ENCODE peak calls at places on chromosomes 6 and 20, in ten cellular contexts. W is HCT116, S is HFF-Myc, B is heart right ventricle, T is astrocyte of the spinal cord, C is esophagus muscularis mucosa, R is psoas muscle, N is spleen, Z is tibial artery, K is epithelial cell of esophagus. O is an unnamed sample.

GRCh38 chr20:33415948-33416347 is 14.6 kb upstream of the CDK5RAP1 start:
- DNase-seq in W (no peak), S (no peak), B (no peak), T (peak), C (no peak), R (peak), N (no peak), Z (peak), K (peak), O (peak)

GRCh38 chr20:3407426-3408250 is at the start of gene DNAAF9:
- DNase-seq in W (peak), S (peak), B (peak), T (peak), C (peak), R (peak), N (peak), Z (peak), K (peak), O (peak)

GRCh38 chr6:36984581-36985383 is 1.2 kb downstream of the MTCH1 start:
- DNase-seq in W (peak), S (peak), B (no peak), T (peak), C (no peak), R (peak), N (no peak), Z (peak), K (peak), O (peak)

GRCh38 chr20:47102629-47103028 is 208.0 kb downstream of the EYA2 start:
- DNase-seq in W (no peak), S (no peak), B (no peak), T (no peak), C (no peak), R (no peak), N (no peak), Z (no peak), K (no peak), O (peak)

GRCh38 chr20:3194617-3195280 is 9.7 kb downstream of the DDRGK1 start:
- DNase-seq in W (no peak), S (no peak), B (no peak), T (no peak), C (no peak), R (no peak), N (peak), Z (no peak), K (no peak), O (no peak)

GRCh38 chr6:39193201-39193791 is 36.0 kb downstream of the KCNK5 start:
- DNase-seq in W (no peak), S (no peak), B (no peak), T (no peak), C (no peak), R (no peak), N (no peak), Z (no peak), K (no peak), O (no peak)

GRCh38 chr20:64160536-64161495 is 3.4 kb upstream of the MYT1 start:
- DNase-seq in W (no peak), S (no peak), B (no peak), T (no peak), C (no peak), R (no peak), N (no peak), Z (no peak), K (no peak), O (no peak)

GRCh38 chr6:36685926-36686667 is 7.6 kb downstream of the CDKN1A start:
- DNase-seq in W (no peak), S (no peak), B (peak), T (no peak), C (no peak), R (peak), N (no peak), Z (peak), K (no peak), O (no peak)

GRCh38 chr20:19966840-19967239 is 50.3 kb upstream of the NAA20 start:
- DNase-seq in W (no peak), S (no peak), B (no peak), T (no peak), C (no peak), R (no peak), N (no peak), Z (no peak), K (no peak), O (no peak)

GRCh38 chr6:1619106-1619665 is 9.5 kb downstream of the FOXC1 start:
- DNase-seq in W (no peak), S (no peak), B (no peak), T (no peak), C (no peak), R (no peak), N (no peak), Z (no peak), K (no peak), O (no peak)

GRCh38 chr6:129140571-129140970 is 257.6 kb downstream of the LAMA2 start:
- DNase-seq in W (no peak), S (no peak), B (no peak), T (peak), C (no peak), R (no peak), N (no peak), Z (peak), K (no peak), O (peak)

GRCh38 chr6:154815938-154816820 is 83.0 kb downstream of the SCAF8 start:
- DNase-seq in W (no peak), S (no peak), B (no peak), T (peak), C (no peak), R (no peak), N (no peak), Z (no peak), K (no peak), O (peak)

GRCh38 chr6:90393232-90393884 is 96.7 kb upstream of the BACH2 start:
- DNase-seq in W (peak), S (peak), B (no peak), T (peak), C (no peak), R (peak), N (peak), Z (peak), K (peak), O (peak)

GRCh38 chr6:132215805-132216204 is 185.5 kb downstream of the MOXD1 start:
- DNase-seq in W (no peak), S (no peak), B (no peak), T (no peak), C (no peak), R (no peak), N (no peak), Z (no peak), K (no peak), O (peak)

GRCh38 chr6:136525586-136526195 is 24.5 kb downstream of the MAP7 start:
- DNase-seq in W (no peak), S (no peak), B (no peak), T (no peak), C (no peak), R (no peak), N (no peak), Z (no peak), K (peak), O (no peak)

GRCh38 chr6:73565767-73566485 is 45.1 kb upstream of the EEF1A1 start:
- DNase-seq in W (no peak), S (no peak), B (no peak), T (no peak), C (no peak), R (no peak), N (no peak), Z (no peak), K (no peak), O (no peak)

GRCh38 chr20:59055302-59055701 is 12.7 kb upstream of the PRELID3B start:
- DNase-seq in W (no peak), S (no peak), B (no peak), T (no peak), C (no peak), R (no peak), N (no peak), Z (no peak), K (peak), O (peak)

GRCh38 chr6:2993755-2994317 is 5.9 kb upstream of the NQO2 start:
- DNase-seq in W (no peak), S (no peak), B (no peak), T (no peak), C (no peak), R (no peak), N (no peak), Z (no peak), K (no peak), O (no peak)

GRCh38 chr6:90251295-90251992 is 45.2 kb downstream of the BACH2 start:
- DNase-seq in W (no peak), S (no peak), B (no peak), T (no peak), C (no peak), R (no peak), N (no peak), Z (no peak), K (peak), O (peak)

GRCh38 chr20:33561981-33562601 is 72.2 kb downstream of the CBFA2T2 start:
- DNase-seq in W (peak), S (peak), B (peak), T (peak), C (peak), R (peak), N (no peak), Z (peak), K (peak), O (peak)

GRCh38 chr20:62168061-62168460 is 14.8 kb upstream of the MTG2 start:
- DNase-seq in W (no peak), S (no peak), B (no peak), T (no peak), C (no peak), R (no peak), N (no peak), Z (no peak), K (no peak), O (no peak)

GRCh38 chr20:54694516-54694915 is 219.1 kb downstream of the DOK5 start:
- DNase-seq in W (no peak), S (no peak), B (no peak), T (no peak), C (no peak), R (no peak), N (no peak), Z (no peak), K (no peak), O (no peak)

GRCh38 chr20:56458227-56458821 is 10.1 kb upstream of the RTF2 start:
- DNase-seq in W (no peak), S (no peak), B (no peak), T (no peak), C (no peak), R (no peak), N (no peak), Z (no peak), K (no peak), O (no peak)

GRCh38 chr6:15066433-15067337 is 179.2 kb upstream of the JARID2 start:
- DNase-seq in W (no peak), S (peak), B (no peak), T (peak), C (no peak), R (peak), N (peak), Z (peak), K (peak), O (peak)

GRCh38 chr20:50187403-50188051 is 3.1 kb upstream of the CEBPB start:
- DNase-seq in W (no peak), S (no peak), B (peak), T (peak), C (no peak), R (no peak), N (peak), Z (no peak), K (peak), O (peak)

GRCh38 chr6:37897321-37897720 is 77.8 kb downstream of the ZFAND3 start:
- DNase-seq in W (peak), S (no peak), B (no peak), T (peak), C (no peak), R (no peak), N (no peak), Z (no peak), K (peak), O (peak)

GRCh38 chr20:1376007-1376406 is 16.8 kb downstream of the FKBP1A start:
- DNase-seq in W (no peak), S (no peak), B (no peak), T (no peak), C (no peak), R (no peak), N (no peak), Z (no peak), K (no peak), O (no peak)

GRCh38 chr20:1375515-1375914 is 17.3 kb downstream of the FKBP1A start:
- DNase-seq in W (no peak), S (no peak), B (no peak), T (peak), C (no peak), R (no peak), N (no peak), Z (no peak), K (no peak), O (peak)

GRCh38 chr20:1373614-1374013 is 19.2 kb downstream of the FKBP1A start:
- DNase-seq in W (no peak), S (no peak), B (no peak), T (no peak), C (peak), R (no peak), N (no peak), Z (no peak), K (no peak), O (no peak)

GRCh38 chr20:1373036-1373435 is 19.8 kb downstream of the FKBP1A start:
- DNase-seq in W (no peak), S (no peak), B (no peak), T (no peak), C (no peak), R (no peak), N (no peak), Z (no peak), K (no peak), O (no peak)

DNA sequence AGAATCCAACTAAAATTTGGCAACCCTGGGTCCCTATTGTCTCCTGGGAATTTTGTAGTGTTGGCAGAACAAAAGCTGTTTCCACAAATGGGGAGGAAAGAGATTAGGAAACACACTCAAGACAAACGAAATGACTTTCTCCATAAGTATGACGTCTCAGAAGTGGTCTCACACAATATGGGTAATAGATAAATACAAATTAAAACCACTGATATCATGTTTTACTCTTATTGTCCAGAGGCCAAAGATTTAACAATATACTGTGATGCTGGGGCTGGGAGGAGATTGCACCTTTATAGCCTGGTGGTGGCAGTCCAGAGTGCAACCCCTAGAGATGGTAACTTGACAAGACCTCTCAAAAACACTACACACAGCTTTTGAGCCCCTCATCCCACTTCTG is 18.6 kb downstream of the FKBP1A start:
- DNase-seq in W (no peak), S (no peak), B (no peak), T (no peak), C (peak), R (no peak), N (no peak), Z (no peak), K (no peak), O (no peak)
- TF ChIP-seq CTCF in W (no peak), S (no peak), B (peak), T (no peak), C (peak), R (peak), N (no peak), Z (no peak), K (peak), O (no peak)

GRCh38 chr6:97094376-97094775 is 169.8 kb downstream of the KLHL32 start:
- DNase-seq in W (no peak), S (no peak), B (no peak), T (no peak), C (no peak), R (no peak), N (no peak), Z (no peak), K (peak), O (no peak)

GRCh38 chr6:97097068-97098047 is 172.8 kb downstream of the KLHL32 start:
- DNase-seq in W (no peak), S (no peak), B (no peak), T (no peak), C (no peak), R (no peak), N (no peak), Z (no peak), K (no peak), O (no peak)

DNA sequence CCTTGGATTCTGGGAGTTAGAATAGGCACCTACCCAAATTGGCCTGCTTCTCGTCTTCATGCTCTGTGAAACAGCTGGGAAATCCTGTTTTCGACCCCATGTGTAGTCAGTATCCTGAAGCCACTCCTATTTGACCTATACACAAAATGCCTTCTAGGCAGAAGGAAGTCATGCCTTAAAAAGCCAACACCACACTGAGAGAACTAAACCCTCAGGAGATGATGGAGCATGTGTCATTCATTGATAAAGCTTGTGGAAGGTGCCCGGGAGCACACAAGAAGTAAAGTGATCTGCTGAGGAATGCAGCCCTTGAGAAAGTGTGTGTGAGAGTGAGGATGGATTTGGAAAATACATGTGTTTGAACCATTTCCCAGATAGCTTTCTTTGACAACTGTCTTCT is 170.9 kb downstream of the KLHL32 start:
- DNase-seq in W (no peak), S (no peak), B (no peak), T (no peak), C (no peak), R (no peak), N (no peak), Z (no peak), K (peak), O (no peak)
- H3K4me3 ChIP-seq in W (no peak), S (no peak), B (no peak), T (no peak), C (no peak), R (no peak), N (no peak), Z (no peak), K (no peak), O (no peak)

GRCh38 chr6:30206152-30206551 is 7.1 kb downstream of the TRIM26 start:
- DNase-seq in W (no peak), S (no peak), B (no peak), T (peak), C (no peak), R (no peak), N (no peak), Z (no peak), K (no peak), O (peak)
- TF ChIP-seq CTCF in W (no peak), S (no peak), B (no peak), T (no peak), C (no peak), R (no peak), N (no peak), Z (no peak), K (no peak), O (peak)

DNA sequence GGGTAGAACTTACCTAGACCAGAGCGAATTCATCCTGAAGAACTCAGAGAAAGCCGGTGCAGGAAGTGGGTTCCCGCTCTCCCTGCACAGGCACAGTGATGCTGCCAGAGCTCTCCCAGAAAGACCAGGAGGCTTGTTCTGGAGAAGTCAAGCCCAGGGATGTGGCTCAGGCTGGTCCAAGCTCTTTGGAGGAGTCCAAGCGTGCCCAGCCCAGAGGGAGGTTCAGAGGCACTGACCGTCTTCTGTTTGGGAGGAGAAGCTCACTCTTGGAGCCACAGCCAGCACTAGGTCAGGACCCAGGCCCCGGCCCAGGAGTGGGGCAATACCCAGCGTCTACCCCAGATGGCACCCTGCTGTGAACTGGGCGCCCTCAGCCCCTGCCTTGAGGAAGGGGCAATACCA is 1.5 kb upstream of the PMEPA1 start:
- DNase-seq in W (no peak), S (no peak), B (no peak), T (no peak), C (no peak), R (no peak), N (no peak), Z (no peak), K (peak), O (no peak)
- H3K4me3 ChIP-seq in W (no peak), S (no peak), B (peak), T (peak), C (peak), R (peak), N (peak), Z (peak), K (no peak), O (no peak)

DNA sequence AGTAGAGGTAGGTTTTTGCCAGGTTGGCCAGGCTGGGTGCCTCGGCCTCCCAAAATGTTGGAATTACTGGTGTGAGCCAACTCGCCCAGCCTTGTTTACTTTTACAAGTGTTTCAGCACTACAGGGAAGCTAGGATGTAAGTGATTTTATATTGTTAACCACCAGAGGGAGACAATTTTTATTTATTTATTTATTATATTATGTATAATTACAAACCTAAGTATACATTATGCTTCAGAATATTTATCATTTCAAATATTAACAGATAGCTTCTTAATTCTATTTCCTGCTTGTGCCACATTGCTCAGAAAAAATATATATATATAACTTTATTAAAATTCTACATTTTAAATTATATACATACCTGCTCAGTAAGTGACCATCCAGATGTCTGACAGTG is 9.8 kb downstream of the MMUT start:
- DNase-seq in W (no peak), S (no peak), B (no peak), T (peak), C (no peak), R (no peak), N (no peak), Z (no peak), K (peak), O (no peak)
- TF ChIP-seq CTCF in W (peak), S (no peak), B (peak), T (peak), C (peak), R (peak), N (no peak), Z (peak), K (peak), O (peak)

DNA sequence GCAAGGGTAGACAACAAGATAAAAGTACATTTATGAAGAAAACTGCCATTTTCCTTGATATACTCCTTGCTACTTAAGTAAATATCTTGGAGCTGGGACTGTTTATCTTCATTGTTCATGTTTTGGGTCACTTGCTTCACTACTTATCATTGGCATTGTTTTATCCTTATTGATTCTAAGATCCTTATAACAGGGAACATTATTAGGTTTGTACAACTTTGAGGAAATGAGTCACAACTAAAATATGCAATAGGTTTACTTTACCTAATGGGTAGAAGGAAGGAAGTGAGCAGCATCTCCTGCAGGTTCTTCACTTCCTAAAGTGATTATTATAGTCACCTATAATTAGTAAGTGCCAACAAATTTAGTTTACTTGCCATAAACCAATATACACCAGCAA is 6.2 kb upstream of the MTRES1 start:
- DNase-seq in W (no peak), S (no peak), B (no peak), T (no peak), C (no peak), R (no peak), N (no peak), Z (no peak), K (peak), O (no peak)
- H3K4me3 ChIP-seq in W (no peak), S (no peak), B (no peak), T (no peak), C (no peak), R (no peak), N (no peak), Z (no peak), K (no peak), O (no peak)